ENCODE peak calls at places on chromosomes 13 and 19, in six cellular contexts. One of them, this sample, is unnamed.

GRCh38 chr19:47495478-47496372 is 11.7 kb upstream of the KPTN start:
- DNase-seq in esophagus muscularis mucosa: no peak
- DNase-seq in mucosa of descending colon: peak; percentile 20
- DNase-seq in T-helper 17 cell: no peak
- DNase-seq in WERI-Rb-1: no peak
- DNase-seq in tibial nerve: no peak
- DNase-seq in this sample: no peak

GRCh38 chr13:54185785-54186184 is 1157.2 kb downstream of the OLFM4 start:
- DNase-seq in esophagus muscularis mucosa: no peak
- DNase-seq in mucosa of descending colon: no peak
- DNase-seq in T-helper 17 cell: no peak
- DNase-seq in WERI-Rb-1: peak; percentile 6
- DNase-seq in tibial nerve: no peak
- DNase-seq in this sample: no peak

GRCh38 chr13:110268576-110269185 is 38.3 kb downstream of the COL4A1 start:
- DNase-seq in esophagus muscularis mucosa: no peak
- DNase-seq in mucosa of descending colon: no peak
- DNase-seq in T-helper 17 cell: no peak
- DNase-seq in WERI-Rb-1: no peak
- DNase-seq in tibial nerve: no peak
- DNase-seq in this sample: no peak

GRCh38 chr13:24274452-24274971 is 34.9 kb upstream of the C1QTNF9 start:
- DNase-seq in esophagus muscularis mucosa: no peak
- DNase-seq in mucosa of descending colon: no peak
- DNase-seq in T-helper 17 cell: peak; percentile 31
- DNase-seq in WERI-Rb-1: no peak
- DNase-seq in tibial nerve: no peak
- DNase-seq in this sample: peak; percentile 34

GRCh38 chr13:25927966-25928365 is 123.8 kb downstream of the SHISA2 start:
- DNase-seq in esophagus muscularis mucosa: no peak
- DNase-seq in mucosa of descending colon: no peak
- DNase-seq in T-helper 17 cell: no peak
- DNase-seq in WERI-Rb-1: peak; percentile 59
- DNase-seq in tibial nerve: no peak
- DNase-seq in this sample: no peak

GRCh38 chr13:99389520-99390304 is 82.5 kb upstream of the GPR183 start:
- DNase-seq in esophagus muscularis mucosa: no peak
- DNase-seq in mucosa of descending colon: no peak
- DNase-seq in T-helper 17 cell: no peak
- DNase-seq in WERI-Rb-1: peak; percentile 6
- DNase-seq in tibial nerve: no peak
- DNase-seq in this sample: no peak

GRCh38 chr19:4454952-4455738 is 2.4 kb downstream of the UBXN6 start:
- DNase-seq in esophagus muscularis mucosa: no peak
- DNase-seq in mucosa of descending colon: no peak
- DNase-seq in T-helper 17 cell: no peak
- DNase-seq in WERI-Rb-1: no peak
- DNase-seq in tibial nerve: no peak
- DNase-seq in this sample: no peak

GRCh38 chr13:110466261-110466660 is 95.3 kb downstream of the RAB20 start:
- DNase-seq in esophagus muscularis mucosa: no peak
- DNase-seq in mucosa of descending colon: no peak
- DNase-seq in T-helper 17 cell: no peak
- DNase-seq in WERI-Rb-1: no peak
- DNase-seq in tibial nerve: no peak
- DNase-seq in this sample: no peak

GRCh38 chr13:60756306-60756705 is 359.3 kb downstream of the TDRD3 start:
- DNase-seq in esophagus muscularis mucosa: no peak
- DNase-seq in mucosa of descending colon: no peak
- DNase-seq in T-helper 17 cell: no peak
- DNase-seq in WERI-Rb-1: no peak
- DNase-seq in tibial nerve: no peak
- DNase-seq in this sample: no peak

GRCh38 chr19:46718157-46718933 is 1.4 kb upstream of the PRKD2 start:
- DNase-seq in esophagus muscularis mucosa: no peak
- DNase-seq in mucosa of descending colon: peak; percentile 80
- DNase-seq in T-helper 17 cell: peak; percentile 29
- DNase-seq in WERI-Rb-1: peak; percentile 36
- DNase-seq in tibial nerve: no peak
- DNase-seq in this sample: no peak

GRCh38 chr13:98890186-98890585 is 87.7 kb downstream of the DOCK9 start:
- DNase-seq in esophagus muscularis mucosa: no peak
- DNase-seq in mucosa of descending colon: no peak
- DNase-seq in T-helper 17 cell: no peak
- DNase-seq in WERI-Rb-1: no peak
- DNase-seq in tibial nerve: peak; percentile 53
- DNase-seq in this sample: no peak

GRCh38 chr13:99800951-99801350 is 170.6 kb downstream of the ZIC5 start:
- DNase-seq in esophagus muscularis mucosa: peak; percentile 75
- DNase-seq in mucosa of descending colon: no peak
- DNase-seq in T-helper 17 cell: no peak
- DNase-seq in WERI-Rb-1: peak; percentile 66
- DNase-seq in tibial nerve: no peak
- DNase-seq in this sample: no peak

This sample was measured in heart right ventricle.